ENCODE peak calls at places on chromosomes 5 and 9, in six cellular contexts. N is HepG2, H is A549, G is K562, B is GM12878, X is endothelial cell of umbilical vein. V is an unnamed sample.

GRCh38 chr9:74562611-74563010 is 65.5 kb downstream of the RORB start:
- DNase-seq in B (no peak), G (no peak), H (no peak), X (no peak), N (no peak), V (no peak)

GRCh38 chr9:12538842-12539584 is 154.2 kb upstream of the TYRP1 start:
- DNase-seq in B (no peak), H (no peak), X (no peak), N (no peak), G (no peak), V (no peak)

GRCh38 chr5:173396311-173396993 is 68.2 kb upstream of the STC2 start:
- DNase-seq in X (no peak), G (peak; percentile 9), H (peak; percentile 20), N (peak; percentile 9), B (no peak), V (peak; percentile 33)

GRCh38 chr9:126301985-126302603 is 24.5 kb upstream of the MVB12B start:
- DNase-seq in X (peak; percentile 68), N (peak; percentile 69), G (peak; percentile 33), B (no peak), H (peak; percentile 64), V (peak; percentile 73)

GRCh38 chr9:122307925-122308324 is 43.2 kb downstream of the MRRF start:
- DNase-seq in B (no peak), G (no peak), N (no peak), X (peak; percentile 92), H (no peak), V (no peak)

GRCh38 chr5:132263548-132264261 is 6.2 kb downstream of the PDLIM4 start:
- DNase-seq in N (no peak), G (peak; percentile 72), H (peak; percentile 53), B (no peak), X (peak; percentile 78), V (no peak)

GRCh38 chr9:90095682-90096081 is 490.9 kb downstream of the GADD45G start:
- DNase-seq in X (no peak), N (no peak), G (no peak), H (no peak), B (no peak), V (peak; percentile 4)

GRCh38 chr5:39675676-39676075 is 250.9 kb upstream of the DAB2 start:
- DNase-seq in G (no peak), X (no peak), N (no peak), B (no peak), H (no peak), V (no peak)

GRCh38 chr5:88729476-88730182 is 153.4 kb downstream of the MEF2C start:
- DNase-seq in B (peak; percentile 73), G (peak; percentile 82), X (peak; percentile 86), H (peak; percentile 75), N (peak; percentile 61), V (peak; percentile 68)

GRCh38 chr5:80069918-80070318 is 34.8 kb downstream of the THBS4 start:
- DNase-seq in B (no peak), H (no peak), N (no peak), X (no peak), G (no peak), V (peak; percentile 49)

GRCh38 chr5:149837680-149838269 is 106.8 kb downstream of the PDE6A start:
- DNase-seq in B (no peak), G (peak; percentile 76), N (peak; percentile 54), X (peak; percentile 47), H (peak; percentile 80), V (peak; percentile 67)

GRCh38 chr5:76850543-76851140 is 828 bp downstream of the S100Z start:
- DNase-seq in N (no peak), B (no peak), H (no peak), X (no peak), G (no peak), V (no peak)

GRCh38 chr9:18905033-18905882 is 127.8 kb downstream of the SAXO1 start:
- DNase-seq in B (no peak), N (no peak), X (no peak), H (no peak), G (no peak), V (no peak)

GRCh38 chr5:35010676-35011075 is 37.1 kb downstream of the AGXT2 start:
- DNase-seq in G (no peak), N (no peak), H (no peak), X (no peak), B (no peak), V (no peak)

GRCh38 chr9:13113201-13113600 is 166.3 kb downstream of the MPDZ start:
- DNase-seq in B (no peak), H (no peak), G (no peak), X (no peak), N (no peak), V (no peak)

GRCh38 chr5:83789376-83789775 is 68.7 kb upstream of the HAPLN1 start:
- DNase-seq in X (peak; percentile 53), N (no peak), G (no peak), H (no peak), B (no peak), V (no peak)

GRCh38 chr9:88092699-88093359 is 45.4 kb downstream of the SPATA31C2 start:
- DNase-seq in H (no peak), N (no peak), X (no peak), G (no peak), B (no peak), V (peak; percentile 59)

GRCh38 chr5:43664641-43665040 is 61.7 kb downstream of the NNT start:
- DNase-seq in G (no peak), B (no peak), X (no peak), N (no peak), H (no peak), V (no peak)

GRCh38 chr5:77921369-77921768 is 145.2 kb upstream of the TBCA start:
- DNase-seq in N (no peak), B (no peak), H (no peak), X (no peak), G (no peak), V (no peak)

GRCh38 chr5:111353035-111353434 is 128.9 kb downstream of the CAMK4 start:
- DNase-seq in B (no peak), X (no peak), N (no peak), G (no peak), H (no peak), V (no peak)

GRCh38 chr9:38662763-38663593 is 42.6 kb upstream of the ANKRD18A start:
- DNase-seq in N (no peak), B (no peak), G (no peak), H (peak; percentile 46), X (no peak), V (peak; percentile 20)

GRCh38 chr5:56676091-56676768 is 139.1 kb upstream of the MAP3K1 start:
- DNase-seq in H (peak; percentile 6), G (peak; percentile 50), X (no peak), B (no peak), N (peak; percentile 92), V (peak; percentile 42)

GRCh38 chr5:172107606-172108005 is 80.4 kb downstream of the STK10 start:
- DNase-seq in X (no peak), H (peak; percentile 56), N (no peak), G (no peak), B (no peak), V (no peak)

GRCh38 chr9:115400801-115401200 is 282.8 kb upstream of the TNC start:
- DNase-seq in H (no peak), N (no peak), G (no peak), X (no peak), B (no peak), V (no peak)

GRCh38 chr5:107979272-107979671 is 308.5 kb upstream of the EFNA5 start:
- DNase-seq in H (no peak), G (no peak), N (no peak), B (no peak), X (no peak), V (no peak)

DNA sequence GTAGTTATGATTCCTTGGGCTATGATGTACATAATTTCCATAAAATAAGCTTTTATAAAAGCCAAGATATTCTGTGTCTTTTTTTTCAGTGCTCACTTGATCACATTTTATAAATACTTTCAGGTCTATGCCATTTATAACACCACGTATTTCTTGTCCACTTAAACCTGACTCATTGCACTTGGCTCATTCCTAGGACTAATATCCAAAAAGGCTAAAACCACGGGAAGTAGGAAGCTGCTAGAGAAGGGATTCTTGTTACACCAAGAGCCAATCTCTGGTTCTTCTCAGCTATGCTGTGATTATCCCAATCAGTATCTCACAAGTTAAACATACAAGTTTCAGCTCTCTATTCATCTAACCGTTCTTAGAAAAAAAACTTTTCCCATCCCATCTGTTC is 80.4 kb upstream of the CDH6 start:
- DNase-seq in G (no peak), N (no peak), X (no peak), H (no peak), B (no peak), V (no peak)
- TF ChIP-seq MYC in G (no peak), N (no peak), X (no peak), H (no peak), B (no peak), V (no peak)

DNA sequence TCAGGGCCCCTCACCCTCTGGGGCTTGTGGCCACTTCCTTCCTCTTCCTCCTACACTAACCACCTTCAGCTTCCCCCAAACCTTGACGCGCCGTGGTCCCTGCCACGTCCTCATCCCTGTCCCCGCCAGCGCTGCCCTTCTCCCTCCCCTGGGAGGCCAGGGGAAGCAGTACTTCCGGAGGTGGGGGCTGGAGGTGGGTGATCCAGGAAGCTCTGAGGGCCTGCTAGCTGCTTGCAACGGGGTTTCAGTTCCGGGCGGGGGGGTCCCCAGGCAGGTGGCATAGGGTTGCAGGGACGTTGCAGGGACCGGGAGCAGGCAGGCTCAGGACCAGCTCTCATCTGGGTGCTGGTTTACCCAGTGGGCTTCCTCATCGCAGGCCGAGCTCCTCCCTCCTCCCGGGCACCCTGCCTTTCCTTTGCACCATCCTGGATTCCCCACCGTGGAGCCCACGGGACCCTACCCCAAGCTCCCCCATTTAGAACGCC is 70.0 kb downstream of the RXRA start:
- DNase-seq in X (no peak), B (peak; percentile 72), G (no peak), N (no peak), H (no peak), V (peak; percentile 93)
- TF ChIP-seq POLR2A in X (no peak), B (no peak), G (no peak), N (no peak), H (no peak), V (no peak)

DNA sequence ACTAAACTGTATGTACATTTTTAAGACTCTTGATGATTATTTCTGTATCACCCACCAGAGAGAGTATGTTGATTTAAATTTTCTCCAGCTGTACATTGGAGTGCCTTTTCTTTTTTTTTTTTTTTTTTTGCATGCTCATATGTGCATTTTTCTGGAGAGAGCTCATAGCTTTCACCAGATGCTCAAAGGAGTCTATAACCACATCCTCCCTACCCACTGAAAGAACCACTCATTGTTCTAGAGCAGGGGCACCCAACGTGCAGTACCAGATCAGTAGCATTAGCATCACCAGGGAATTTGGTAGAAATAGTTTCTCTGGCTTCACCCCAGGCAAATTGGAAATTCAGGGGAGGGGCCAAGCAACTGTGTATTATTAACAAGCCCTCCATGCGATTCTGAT is 53.9 kb upstream of the TMEM171 start:
- DNase-seq in G (no peak), N (no peak), H (no peak), X (no peak), B (no peak), V (no peak)
- TF ChIP-seq MAX in G (no peak), N (no peak), H (no peak), X (no peak), B (no peak), V (no peak)

DNA sequence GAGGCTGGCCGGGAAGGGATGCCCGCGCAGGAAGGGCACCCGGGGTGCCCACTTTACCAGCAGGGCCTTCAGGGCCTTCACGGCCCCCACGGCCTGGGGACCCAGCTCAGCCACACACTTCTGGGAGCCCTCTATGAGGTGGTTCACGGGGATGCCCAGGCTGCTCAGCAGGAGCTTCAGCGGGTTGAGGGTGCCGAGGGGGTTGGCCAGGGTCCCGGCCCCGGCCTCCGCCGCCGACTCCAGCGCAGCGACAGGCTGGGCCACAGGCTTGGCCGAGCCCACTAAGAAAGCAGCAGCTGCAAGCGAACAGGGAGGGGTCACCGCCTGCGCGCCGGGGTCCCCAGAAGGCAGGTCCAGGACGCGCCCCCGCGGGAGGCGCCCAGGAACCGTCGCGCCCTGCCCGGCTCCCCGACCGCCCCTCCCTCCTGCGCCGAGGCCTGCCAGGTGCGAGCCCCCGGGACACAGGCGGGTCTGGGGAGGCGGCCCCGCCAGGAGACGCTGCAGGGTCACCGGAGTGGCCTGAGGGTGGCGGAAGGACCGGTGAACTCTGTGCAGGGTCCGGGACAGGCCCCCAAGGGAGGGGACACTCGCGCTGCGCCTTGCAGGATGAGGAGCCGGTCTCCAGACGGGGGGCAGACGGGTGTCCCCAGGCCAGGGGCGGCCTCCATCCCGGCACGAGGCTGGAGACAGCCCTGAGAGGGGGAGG is 603 bp downstream of the SCGB3A1 start:
- DNase-seq in X (no peak), N (no peak), G (no peak), H (no peak), B (no peak), V (no peak)
- TF ChIP-seq MYC in X (no peak), N (peak; percentile 5), G (no peak), H (no peak), B (no peak), V (no peak)

V was measured in NB4.